ENCODE peak calls at places on chromosomes 5 and 9, in eight cellular contexts. G is OCI-LY7; W is IMR-90; U is heart left ventricle; X is CD8-positive, alpha-beta memory T cell; J is psoas muscle; Z is A549; D is left ventricle myocardium inferior. R is an unnamed sample. For H3K4me1, the result is how much of the 10 kb centered on the place peaks cover.

GRCh38 chr5:15483348-15484090 is 16.5 kb upstream of the FBXL7 start:
- DNase-seq in X (no peak), W (peak), D (no peak), G (no peak), J (no peak), U (no peak), Z (no peak), R (no peak)

GRCh38 chr5:8270246-8270645 is 401.3 kb downstream of the MTRR start:
- DNase-seq in U (no peak), D (no peak), X (no peak), Z (no peak), G (no peak), J (no peak), W (no peak), R (no peak)

GRCh38 chr5:54243483-54244080 is 66.8 kb downstream of the ARL15 start:
- DNase-seq in D (no peak), Z (peak), U (no peak), W (peak), J (no peak), X (no peak), G (peak), R (no peak)

GRCh38 chr9:10957878-10958277 is 345.1 kb upstream of the PTPRD start:
- DNase-seq in W (no peak), U (no peak), Z (no peak), X (no peak), G (no peak), D (no peak), J (no peak), R (no peak)

GRCh38 chr5:108379722-108380530 is 2.0 kb downstream of the FBXL17 start:
- DNase-seq in W (peak), Z (no peak), G (peak), U (no peak), J (no peak), X (no peak), D (no peak), R (no peak)

GRCh38 chr5:19241690-19242089 is 746.3 kb downstream of the CDH18 start:
- DNase-seq in Z (no peak), X (no peak), G (no peak), D (no peak), W (no peak), J (no peak), U (no peak), R (no peak)

GRCh38 chr5:179762079-179762780 is 29.6 kb downstream of the MAML1 start:
- DNase-seq in W (no peak), U (no peak), G (peak), Z (no peak), J (no peak), X (no peak), D (no peak), R (no peak)

GRCh38 chr5:18393546-18393945 is 759.3 kb downstream of the TAF11L14 start:
- DNase-seq in D (no peak), G (no peak), J (no peak), X (no peak), Z (no peak), W (no peak), U (no peak), R (no peak)

GRCh38 chr9:137411670-137412380 is 11.1 kb downstream of the EXD3 start:
- DNase-seq in W (peak), Z (peak), U (peak), X (no peak), D (peak), J (peak), G (no peak), R (peak)

GRCh38 chr9:5845147-5845531 is 12.2 kb upstream of the ERMP1 start:
- DNase-seq in U (no peak), W (no peak), X (no peak), Z (no peak), G (no peak), D (no peak), J (no peak), R (no peak)

GRCh38 chr5:116865651-116866050 is 291.0 kb upstream of the SEMA6A start:
- DNase-seq in U (no peak), Z (no peak), D (no peak), X (no peak), G (no peak), J (no peak), W (no peak), R (no peak)

GRCh38 chr5:108238461-108238860 is 143.4 kb downstream of the FBXL17 start:
- DNase-seq in U (no peak), Z (no peak), W (no peak), G (no peak), D (no peak), J (no peak), X (no peak), R (no peak)

GRCh38 chr5:177509991-177510566 is 453 bp upstream of the DOK3 start:
- DNase-seq in W (no peak), X (no peak), Z (no peak), D (no peak), J (no peak), U (no peak), G (peak), R (no peak)

GRCh38 chr5:66072031-66072430 is 72.1 kb upstream of the SREK1 start:
- DNase-seq in J (no peak), G (no peak), W (peak), U (no peak), D (no peak), Z (no peak), X (no peak), R (no peak)

GRCh38 chr9:136020206-136020605 is 59.0 kb upstream of the UBAC1 start:
- DNase-seq in W (no peak), Z (no peak), D (peak), U (no peak), G (no peak), J (peak), X (no peak), R (peak)

GRCh38 chr5:136016945-136017530 is 11.8 kb upstream of the TGFBI start:
- DNase-seq in U (no peak), W (peak), D (no peak), G (no peak), Z (peak), X (no peak), J (peak), R (peak)

GRCh38 chr5:159017787-159018186 is 81.9 kb downstream of the EBF1 start:
- DNase-seq in G (no peak), X (no peak), D (peak), U (peak), W (peak), Z (peak), J (peak), R (peak)

GRCh38 chr9:13715430-13715829 is 435.9 kb upstream of the MPDZ start:
- DNase-seq in Z (no peak), D (no peak), G (no peak), X (no peak), W (no peak), J (no peak), U (no peak), R (no peak)

GRCh38 chr5:96189028-96189826 is 227.6 kb upstream of the ELL2 start:
- DNase-seq in J (no peak), Z (no peak), W (no peak), D (no peak), U (no peak), G (no peak), X (no peak), R (no peak)

GRCh38 chr9:129435272-129435671 is 185.6 kb downstream of the C9orf50 start:
- DNase-seq in G (no peak), U (no peak), D (no peak), W (no peak), Z (no peak), X (no peak), J (no peak), R (no peak)

GRCh38 chr5:159883522-159883950 is 32.7 kb upstream of the ADRA1B start:
- DNase-seq in W (peak), U (no peak), X (no peak), J (no peak), D (no peak), Z (no peak), G (no peak), R (no peak)

GRCh38 chr5:11619339-11620028 is 284.8 kb downstream of the CTNND2 start:
- DNase-seq in G (peak), X (no peak), Z (no peak), D (no peak), J (no peak), U (no peak), W (no peak), R (no peak)

GRCh38 chr9:93207326-93207814 is 23.4 kb downstream of the WNK2 start:
- DNase-seq in Z (no peak), D (peak), W (peak), X (peak), G (no peak), J (no peak), U (peak), R (peak)
- H3K27ac ChIP-seq in Z (no peak), D (peak), W (no peak), X (no peak), G (no peak), J (peak), U (peak), R (no peak)

GRCh38 chr5:163089926-163090325 is 347.5 kb upstream of the CCNG1 start:
- DNase-seq in U (no peak), D (no peak), X (no peak), Z (no peak), G (no peak), W (no peak), J (no peak), R (no peak)

GRCh38 chr5:163094492-163095180 is 342.8 kb upstream of the CCNG1 start:
- DNase-seq in D (no peak), U (no peak), W (no peak), G (peak), J (no peak), Z (no peak), X (no peak), R (no peak)

DNA sequence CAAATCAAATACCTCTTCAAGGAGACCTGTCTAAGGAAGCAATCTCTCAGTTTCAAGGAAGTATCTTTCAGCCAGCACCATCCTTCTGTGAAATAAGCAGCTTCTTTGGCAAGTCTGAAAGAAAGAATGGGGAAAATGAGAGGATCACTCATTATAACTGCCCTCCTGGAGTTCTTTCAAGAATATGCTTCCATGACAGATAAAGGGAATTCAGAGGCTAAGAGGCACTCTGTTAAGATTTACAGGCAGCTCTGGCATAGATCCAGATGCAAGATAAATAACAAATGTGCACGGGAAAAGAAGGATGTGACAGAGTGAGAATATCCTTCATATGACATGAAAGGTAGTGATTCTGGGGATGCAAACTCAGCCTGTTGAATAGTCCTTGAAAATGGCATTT is 348.2 kb upstream of the CCNG1 start:
- DNase-seq in D (no peak), Z (no peak), W (no peak), X (no peak), U (no peak), G (no peak), J (no peak), R (no peak)
- H3K4me3 ChIP-seq in D (no peak), Z (no peak), W (no peak), X (no peak), U (no peak), G (no peak), J (no peak), R (no peak)

DNA sequence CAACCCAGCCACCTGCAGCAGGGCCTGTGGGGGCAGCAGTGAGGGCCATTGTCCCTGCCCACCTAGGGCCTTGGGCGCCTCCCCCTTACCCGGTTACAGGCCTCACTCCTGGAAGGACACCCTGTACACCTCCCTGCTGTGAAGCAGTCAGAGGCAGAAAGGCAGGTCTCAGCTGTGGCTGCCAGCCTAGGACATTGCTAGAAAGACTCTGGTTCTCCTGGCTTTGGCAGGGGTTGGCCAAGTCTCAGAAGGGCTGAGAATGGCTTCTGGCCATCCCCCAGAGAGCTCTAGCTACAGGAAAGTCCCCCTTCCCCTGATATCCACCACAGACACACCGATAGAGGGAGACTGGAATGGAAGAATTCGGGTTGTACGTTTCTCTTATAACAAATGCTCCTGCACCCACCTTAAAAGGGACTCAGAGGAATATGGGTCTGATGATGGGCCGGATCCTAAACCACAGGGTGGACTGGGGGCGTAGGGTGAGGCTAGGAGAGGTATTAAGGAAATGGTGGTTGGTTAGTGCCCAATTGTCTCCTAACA is 2.4 kb downstream of the DNAJB5 start:
- DNase-seq in D (peak), X (no peak), W (no peak), U (peak), G (no peak), Z (no peak), J (peak), R (peak)
- H3K4me1 ChIP-seq in D (half or more), X (under half), W (under half), U (under half), G (under half), Z (under half), J (under half), R (half or more)

GRCh38 chr5:132808448-132808847 is 4.7 kb upstream of the SOWAHA start:
- DNase-seq in Z (no peak), W (no peak), D (no peak), U (no peak), G (no peak), X (no peak), J (no peak), R (no peak)

GRCh38 chr5:132812123-132812948 is 766 bp upstream of the SOWAHA start:
- DNase-seq in W (no peak), J (no peak), D (no peak), U (no peak), Z (no peak), X (no peak), G (no peak), R (no peak)

GRCh38 chr5:132810605-132811004 is 2.5 kb upstream of the SOWAHA start:
- DNase-seq in D (no peak), G (no peak), X (no peak), U (no peak), J (no peak), Z (no peak), W (no peak), R (no peak)

GRCh38 chr5:132807163-132807838 is 5.8 kb upstream of the SOWAHA start:
- DNase-seq in U (no peak), W (no peak), J (no peak), D (no peak), X (no peak), G (no peak), Z (peak), R (no peak)

DNA sequence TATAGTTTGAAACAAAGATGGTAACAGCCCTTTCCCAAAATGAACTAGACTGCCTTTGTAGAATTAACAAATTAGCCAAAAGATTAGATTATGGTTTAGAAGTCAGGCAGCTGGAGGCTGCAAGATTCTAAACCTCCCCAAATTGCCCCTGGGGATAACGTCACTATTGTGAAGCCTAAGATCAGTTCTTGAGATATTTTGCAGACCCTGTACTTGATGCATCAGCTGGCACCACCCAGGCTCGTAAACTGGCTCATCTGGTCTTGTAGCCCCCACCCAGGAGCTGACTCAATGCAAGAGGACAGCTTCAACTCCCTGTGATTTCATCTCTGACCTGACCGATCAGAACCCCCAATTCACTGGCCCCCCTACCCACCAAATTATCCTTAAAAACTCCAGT is 4.2 kb upstream of the SOWAHA start:
- DNase-seq in J (no peak), G (no peak), W (no peak), U (no peak), Z (no peak), D (no peak), X (no peak), R (no peak)
- H3K27ac ChIP-seq in J (no peak), G (no peak), W (no peak), U (no peak), Z (no peak), D (no peak), X (no peak), R (no peak)

DNA sequence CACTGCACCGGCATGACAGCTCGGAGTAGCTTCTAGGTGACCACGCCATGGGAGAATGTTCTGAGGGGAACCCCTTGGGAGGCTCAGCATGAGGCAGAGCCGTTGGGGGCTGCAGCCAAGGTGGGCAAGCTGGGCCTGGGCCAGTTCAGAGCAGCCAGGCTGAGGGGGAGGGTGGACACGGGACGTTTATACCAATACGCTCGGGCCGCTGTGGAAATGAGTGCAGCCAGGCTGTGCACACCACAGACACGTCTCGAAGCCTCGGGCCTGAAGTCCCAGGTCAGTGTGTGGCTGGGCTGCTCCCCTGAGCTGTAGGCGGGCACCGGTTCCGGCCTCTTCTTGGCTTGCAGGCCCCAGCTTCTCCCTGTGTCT is 28.9 kb upstream of the SLC12A7 start:
- DNase-seq in W (no peak), G (no peak), Z (no peak), U (no peak), J (no peak), X (no peak), D (no peak), R (no peak)
- H3K4me3 ChIP-seq in W (no peak), G (no peak), Z (no peak), U (no peak), J (no peak), X (no peak), D (no peak), R (no peak)

R was measured in RWPE2.